ENCODE peak calls at places on chromosomes 13 and 19, in six cellular contexts. One of them, this sample, is unnamed.

GRCh38 chr19:19006213-19006612 is 27.1 kb downstream of the SUGP2 start:
- DNase-seq in upper lobe of left lung: no peak
- DNase-seq in tibial nerve: no peak
- DNase-seq in NB4: no peak
- DNase-seq in mesothelial cell of epicardium: no peak
- DNase-seq in fibroblast of lung: peak
- DNase-seq in this sample: no peak

GRCh38 chr13:76828316-76828741 is 57.9 kb downstream of the KCTD12 start:
- DNase-seq in upper lobe of left lung: no peak
- DNase-seq in tibial nerve: no peak
- DNase-seq in NB4: no peak
- DNase-seq in mesothelial cell of epicardium: no peak
- DNase-seq in fibroblast of lung: no peak
- DNase-seq in this sample: no peak

GRCh38 chr13:42720116-42720857 is 61.1 kb upstream of the FAM216B start:
- DNase-seq in upper lobe of left lung: no peak
- DNase-seq in tibial nerve: no peak
- DNase-seq in NB4: peak
- DNase-seq in mesothelial cell of epicardium: no peak
- DNase-seq in fibroblast of lung: peak
- DNase-seq in this sample: no peak

GRCh38 chr13:76803831-76804230 is 82.4 kb downstream of the KCTD12 start:
- DNase-seq in upper lobe of left lung: no peak
- DNase-seq in tibial nerve: no peak
- DNase-seq in NB4: no peak
- DNase-seq in mesothelial cell of epicardium: no peak
- DNase-seq in fibroblast of lung: no peak
- DNase-seq in this sample: no peak

GRCh38 chr19:47373246-47374240 is 24.4 kb downstream of the DHX34 start:
- DNase-seq in upper lobe of left lung: peak
- DNase-seq in tibial nerve: no peak
- DNase-seq in NB4: peak
- DNase-seq in mesothelial cell of epicardium: no peak
- DNase-seq in fibroblast of lung: no peak
- DNase-seq in this sample: no peak

GRCh38 chr19:46697142-46697960 is 19.6 kb downstream of the PRKD2 start:
- DNase-seq in upper lobe of left lung: peak
- DNase-seq in tibial nerve: peak
- DNase-seq in NB4: peak
- DNase-seq in mesothelial cell of epicardium: peak
- DNase-seq in fibroblast of lung: peak
- DNase-seq in this sample: no peak

GRCh38 chr19:57888494-57889231 is at the start of gene ZNF814:
- DNase-seq in upper lobe of left lung: peak
- DNase-seq in tibial nerve: peak
- DNase-seq in NB4: peak
- DNase-seq in mesothelial cell of epicardium: peak
- DNase-seq in fibroblast of lung: peak
- DNase-seq in this sample: peak

GRCh38 chr19:53870485-53870844 is 2.8 kb downstream of the MYADM start:
- DNase-seq in upper lobe of left lung: no peak
- DNase-seq in tibial nerve: no peak
- DNase-seq in NB4: peak
- DNase-seq in mesothelial cell of epicardium: no peak
- DNase-seq in fibroblast of lung: peak
- DNase-seq in this sample: peak

GRCh38 chr13:113832204-113832603 is 31.7 kb downstream of the GAS6 start:
- DNase-seq in upper lobe of left lung: peak
- DNase-seq in tibial nerve: no peak
- DNase-seq in NB4: no peak
- DNase-seq in mesothelial cell of epicardium: no peak
- DNase-seq in fibroblast of lung: no peak
- DNase-seq in this sample: no peak

GRCh38 chr13:97492257-97492656 is 58.3 kb downstream of the RAP2A start:
- DNase-seq in upper lobe of left lung: no peak
- DNase-seq in tibial nerve: no peak
- DNase-seq in NB4: no peak
- DNase-seq in mesothelial cell of epicardium: no peak
- DNase-seq in fibroblast of lung: no peak
- DNase-seq in this sample: no peak

GRCh38 chr13:113920606-113921306 is 53.1 kb downstream of the C13orf46 start:
- DNase-seq in upper lobe of left lung: no peak
- DNase-seq in tibial nerve: no peak
- DNase-seq in NB4: no peak
- DNase-seq in mesothelial cell of epicardium: no peak
- DNase-seq in fibroblast of lung: no peak
- DNase-seq in this sample: no peak

GRCh38 chr13:92566767-92567166 is 659.8 kb upstream of the GPC6 start:
- DNase-seq in upper lobe of left lung: no peak
- DNase-seq in tibial nerve: no peak
- DNase-seq in NB4: no peak
- DNase-seq in mesothelial cell of epicardium: no peak
- DNase-seq in fibroblast of lung: no peak
- DNase-seq in this sample: no peak

GRCh38 chr13:112892759-112893569 is 76.0 kb upstream of the MCF2L start:
- DNase-seq in upper lobe of left lung: peak
- DNase-seq in tibial nerve: no peak
- DNase-seq in NB4: peak
- DNase-seq in mesothelial cell of epicardium: no peak
- DNase-seq in fibroblast of lung: no peak
- DNase-seq in this sample: no peak

GRCh38 chr19:16893686-16893990 is 4.8 kb downstream of the F2RL3 start:
- DNase-seq in upper lobe of left lung: peak
- DNase-seq in tibial nerve: no peak
- DNase-seq in NB4: no peak
- DNase-seq in mesothelial cell of epicardium: no peak
- DNase-seq in fibroblast of lung: no peak
- DNase-seq in this sample: peak

GRCh38 chr13:44373601-44374347 is at the start of gene SERP2:
- DNase-seq in upper lobe of left lung: peak
- DNase-seq in tibial nerve: no peak
- DNase-seq in NB4: no peak
- DNase-seq in mesothelial cell of epicardium: peak
- DNase-seq in fibroblast of lung: peak
- DNase-seq in this sample: no peak

GRCh38 chr13:99063952-99064351 is 86.1 kb upstream of the DOCK9 start:
- DNase-seq in upper lobe of left lung: no peak
- DNase-seq in tibial nerve: no peak
- DNase-seq in NB4: no peak
- DNase-seq in mesothelial cell of epicardium: no peak
- DNase-seq in fibroblast of lung: no peak
- DNase-seq in this sample: no peak

GRCh38 chr13:73519720-73520119 is 460.9 kb downstream of the KLF5 start:
- DNase-seq in upper lobe of left lung: no peak
- DNase-seq in tibial nerve: no peak
- DNase-seq in NB4: no peak
- DNase-seq in mesothelial cell of epicardium: no peak
- DNase-seq in fibroblast of lung: peak
- DNase-seq in this sample: no peak

GRCh38 chr13:45584816-45585215 is 30.7 kb downstream of the ERICH6B start:
- DNase-seq in upper lobe of left lung: no peak
- DNase-seq in tibial nerve: no peak
- DNase-seq in NB4: peak
- DNase-seq in mesothelial cell of epicardium: no peak
- DNase-seq in fibroblast of lung: no peak
- DNase-seq in this sample: no peak

GRCh38 chr19:42515241-42515832 is 12.9 kb downstream of the CEACAM1 start:
- DNase-seq in upper lobe of left lung: no peak
- DNase-seq in tibial nerve: no peak
- DNase-seq in NB4: no peak
- DNase-seq in mesothelial cell of epicardium: no peak
- DNase-seq in fibroblast of lung: no peak
- DNase-seq in this sample: no peak

GRCh38 chr13:30178976-30179375 is 128.4 kb downstream of the KATNAL1 start:
- DNase-seq in upper lobe of left lung: no peak
- DNase-seq in tibial nerve: no peak
- DNase-seq in NB4: no peak
- DNase-seq in mesothelial cell of epicardium: no peak
- DNase-seq in fibroblast of lung: no peak
- DNase-seq in this sample: no peak

GRCh38 chr19:53131085-53131484 is 1.6 kb downstream of the ZNF415 start:
- DNase-seq in upper lobe of left lung: no peak
- DNase-seq in tibial nerve: no peak
- DNase-seq in NB4: no peak
- DNase-seq in mesothelial cell of epicardium: no peak
- DNase-seq in fibroblast of lung: peak
- DNase-seq in this sample: no peak

GRCh38 chr13:24491853-24492252 is 20.7 kb downstream of the PARP4 start:
- DNase-seq in upper lobe of left lung: no peak
- DNase-seq in tibial nerve: no peak
- DNase-seq in NB4: no peak
- DNase-seq in mesothelial cell of epicardium: no peak
- DNase-seq in fibroblast of lung: no peak
- DNase-seq in this sample: no peak

GRCh38 chr19:19308373-19308772 is 11.9 kb downstream of the SUGP1 start:
- DNase-seq in upper lobe of left lung: no peak
- DNase-seq in tibial nerve: no peak
- DNase-seq in NB4: no peak
- DNase-seq in mesothelial cell of epicardium: no peak
- DNase-seq in fibroblast of lung: no peak
- DNase-seq in this sample: no peak

GRCh38 chr19:3403489-3404323 is 37.3 kb downstream of the NFIC start:
- DNase-seq in upper lobe of left lung: peak
- DNase-seq in tibial nerve: peak
- DNase-seq in NB4: no peak
- DNase-seq in mesothelial cell of epicardium: no peak
- DNase-seq in fibroblast of lung: peak
- DNase-seq in this sample: no peak

GRCh38 chr19:11451942-11452813 is 16.7 kb downstream of the PRKCSH start:
- DNase-seq in upper lobe of left lung: no peak
- DNase-seq in tibial nerve: no peak
- DNase-seq in NB4: peak
- DNase-seq in mesothelial cell of epicardium: no peak
- DNase-seq in fibroblast of lung: no peak
- DNase-seq in this sample: no peak
- TF ChIP-seq CTCF in upper lobe of left lung: no peak
- TF ChIP-seq CTCF in tibial nerve: no peak
- TF ChIP-seq CTCF in NB4: peak
- TF ChIP-seq CTCF in mesothelial cell of epicardium: no peak
- TF ChIP-seq CTCF in fibroblast of lung: peak
- TF ChIP-seq CTCF in this sample: no peak

GRCh38 chr13:39417131-39417530 is 185.9 kb downstream of the LHFPL6 start:
- DNase-seq in upper lobe of left lung: no peak
- DNase-seq in tibial nerve: no peak
- DNase-seq in NB4: peak
- DNase-seq in mesothelial cell of epicardium: no peak
- DNase-seq in fibroblast of lung: no peak
- DNase-seq in this sample: no peak

GRCh38 chr13:39417643-39418042 is 185.3 kb downstream of the LHFPL6 start:
- DNase-seq in upper lobe of left lung: peak
- DNase-seq in tibial nerve: no peak
- DNase-seq in NB4: peak
- DNase-seq in mesothelial cell of epicardium: no peak
- DNase-seq in fibroblast of lung: peak
- DNase-seq in this sample: no peak

GRCh38 chr13:39415003-39415402 is 188.0 kb downstream of the LHFPL6 start:
- DNase-seq in upper lobe of left lung: no peak
- DNase-seq in tibial nerve: no peak
- DNase-seq in NB4: no peak
- DNase-seq in mesothelial cell of epicardium: no peak
- DNase-seq in fibroblast of lung: peak
- DNase-seq in this sample: no peak

GRCh38 chr13:39414339-39414738 is 188.7 kb downstream of the LHFPL6 start:
- DNase-seq in upper lobe of left lung: no peak
- DNase-seq in tibial nerve: no peak
- DNase-seq in NB4: no peak
- DNase-seq in mesothelial cell of epicardium: no peak
- DNase-seq in fibroblast of lung: no peak
- DNase-seq in this sample: no peak

GRCh38 chr13:39415403-39415802 is 187.6 kb downstream of the LHFPL6 start:
- DNase-seq in upper lobe of left lung: no peak
- DNase-seq in tibial nerve: no peak
- DNase-seq in NB4: peak
- DNase-seq in mesothelial cell of epicardium: no peak
- DNase-seq in fibroblast of lung: peak
- DNase-seq in this sample: no peak
- TF ChIP-seq CTCF in upper lobe of left lung: peak
- TF ChIP-seq CTCF in tibial nerve: no peak
- TF ChIP-seq CTCF in NB4: peak
- TF ChIP-seq CTCF in mesothelial cell of epicardium: no peak
- TF ChIP-seq CTCF in fibroblast of lung: peak
- TF ChIP-seq CTCF in this sample: no peak

DNA sequence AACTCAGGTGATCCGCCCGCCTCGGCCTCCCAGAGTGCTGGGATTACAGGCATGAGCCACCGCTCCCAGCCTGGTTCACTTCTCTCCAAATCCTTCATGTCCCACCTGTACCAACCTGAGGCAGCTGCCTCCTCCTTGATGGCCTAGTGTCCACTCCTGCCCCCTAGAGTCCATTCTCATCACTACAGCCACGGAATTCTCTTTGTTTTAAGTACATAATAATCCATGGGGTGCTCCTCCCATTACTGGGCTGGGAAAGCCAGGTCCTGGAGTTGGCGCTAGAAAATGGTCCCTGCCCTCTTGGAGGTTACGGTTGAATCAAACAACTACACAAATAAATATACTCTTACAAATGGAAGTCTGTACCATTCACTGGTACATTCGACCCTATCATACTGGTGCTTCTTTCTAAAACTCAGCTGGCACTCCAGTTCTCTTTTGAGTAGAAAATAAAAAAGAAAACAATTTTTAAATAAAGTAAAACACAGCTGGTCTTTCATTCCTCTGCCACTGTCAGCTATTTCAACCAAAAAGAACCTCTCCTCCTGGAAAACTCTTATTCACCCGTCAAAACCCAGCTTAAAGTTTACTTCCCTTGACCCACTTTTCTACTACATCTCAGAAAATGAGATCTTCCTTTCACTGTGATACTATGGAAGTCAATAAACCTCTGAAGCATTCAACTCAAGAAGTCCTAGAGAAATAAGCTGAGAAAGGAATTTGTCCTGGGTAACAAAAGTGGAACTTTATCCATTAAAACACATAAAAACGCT is 22.4 kb upstream of the ARHGEF18 start:
- DNase-seq in upper lobe of left lung: no peak
- DNase-seq in tibial nerve: no peak
- DNase-seq in NB4: peak
- DNase-seq in mesothelial cell of epicardium: no peak
- DNase-seq in fibroblast of lung: no peak
- DNase-seq in this sample: no peak
- TF ChIP-seq CTCF in upper lobe of left lung: no peak
- TF ChIP-seq CTCF in tibial nerve: no peak
- TF ChIP-seq CTCF in NB4: peak
- TF ChIP-seq CTCF in mesothelial cell of epicardium: peak
- TF ChIP-seq CTCF in fibroblast of lung: peak
- TF ChIP-seq CTCF in this sample: no peak

DNA sequence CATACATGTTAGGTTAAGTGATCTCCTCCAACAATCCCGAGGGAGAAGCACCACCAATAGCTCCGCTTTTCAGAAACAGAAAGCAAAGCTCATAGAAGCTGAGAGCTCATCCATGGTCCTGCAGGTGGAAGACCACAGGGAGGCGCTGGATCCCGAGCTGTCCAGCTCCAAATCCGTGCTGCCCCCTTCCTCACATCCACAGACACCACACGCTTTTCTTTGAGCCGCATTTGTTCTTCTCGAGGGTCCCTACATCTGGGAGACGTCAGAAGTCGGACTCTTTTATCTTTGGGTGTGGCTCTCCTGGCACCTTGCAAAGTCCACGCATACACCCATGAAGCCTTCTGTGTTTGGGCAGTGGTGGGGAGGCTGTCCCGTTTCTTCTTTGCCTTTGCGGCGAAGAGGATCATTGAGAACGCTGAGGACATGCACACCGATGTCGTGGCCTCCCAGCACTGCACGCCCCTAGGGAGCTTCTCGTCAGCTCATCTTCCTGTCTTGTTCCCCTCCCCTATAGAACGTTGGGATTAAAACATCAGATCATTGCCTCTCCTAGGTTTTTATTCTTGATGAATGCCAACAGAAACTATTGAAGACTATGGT is 184.8 kb downstream of the TEX29 start:
- DNase-seq in upper lobe of left lung: no peak
- DNase-seq in tibial nerve: no peak
- DNase-seq in NB4: peak
- DNase-seq in mesothelial cell of epicardium: no peak
- DNase-seq in fibroblast of lung: no peak
- DNase-seq in this sample: no peak
- TF ChIP-seq CTCF in upper lobe of left lung: no peak
- TF ChIP-seq CTCF in tibial nerve: no peak
- TF ChIP-seq CTCF in NB4: peak
- TF ChIP-seq CTCF in mesothelial cell of epicardium: no peak
- TF ChIP-seq CTCF in fibroblast of lung: peak
- TF ChIP-seq CTCF in this sample: no peak